ENCODE peak calls at places on chromosomes 1 and 21, in ten cellular contexts. Y is body of pancreas; Q is heart left ventricle; G is lower lobe of right lung; I is stomach; P is adrenal gland; J is SK-N-SH; D is dorsolateral prefrontal cortex; T is CD8-positive, alpha-beta T cell; O is AG09319. S is an unnamed sample.

GRCh38 chr21:36909901-36910561 is 56.4 kb downstream of the HLCS start:
- DNase-seq in Y (no peak), Q (no peak), G (no peak), I (no peak), P (no peak), J (no peak), D (no peak), T (no peak), O (peak), S (no peak)

GRCh38 chr1:185139231-185139630 is 17.5 kb downstream of the TRMT1L start:
- DNase-seq in Y (no peak), Q (no peak), G (no peak), I (no peak), P (no peak), J (no peak), D (no peak), T (no peak), O (no peak), S (no peak)

GRCh38 chr21:42861311-42862122 is 17.8 kb downstream of the WDR4 start:
- DNase-seq in Y (no peak), Q (no peak), G (no peak), I (no peak), P (no peak), J (peak), D (no peak), T (no peak), O (no peak), S (no peak)

GRCh38 chr1:38690790-38691189 is 168.8 kb downstream of the RRAGC start:
- DNase-seq in Y (no peak), Q (no peak), G (no peak), I (no peak), P (no peak), J (no peak), D (no peak), T (no peak), O (no peak), S (no peak)

GRCh38 chr1:31568895-31569655 is 7.2 kb upstream of the TINAGL1 start:
- DNase-seq in Y (peak), Q (no peak), G (peak), I (peak), P (peak), J (no peak), D (no peak), T (no peak), O (no peak), S (no peak)

GRCh38 chr1:15948091-15948591 is 27.8 kb downstream of the ZBTB17 start:
- DNase-seq in Y (no peak), Q (no peak), G (no peak), I (no peak), P (peak), J (no peak), D (peak), T (no peak), O (no peak), S (no peak)

GRCh38 chr1:235888119-235888643 is 21.5 kb upstream of the LYST start:
- DNase-seq in Y (no peak), Q (no peak), G (no peak), I (no peak), P (no peak), J (no peak), D (no peak), T (no peak), O (no peak), S (no peak)

GRCh38 chr1:233281711-233282581 is 13.6 kb downstream of the PCNX2 start:
- DNase-seq in Y (no peak), Q (no peak), G (no peak), I (no peak), P (no peak), J (no peak), D (no peak), T (peak), O (no peak), S (no peak)

GRCh38 chr1:28521502-28522164 is 15.8 kb downstream of the RCC1 start:
- DNase-seq in Y (no peak), Q (no peak), G (no peak), I (no peak), P (no peak), J (no peak), D (no peak), T (no peak), O (no peak), S (no peak)

GRCh38 chr1:180778782-180779398 is 133.8 kb upstream of the KIAA1614 start:
- DNase-seq in Y (peak), Q (no peak), G (no peak), I (no peak), P (no peak), J (peak), D (no peak), T (no peak), O (no peak), S (no peak)

GRCh38 chr1:203404546-203404945 is 53.6 kb upstream of the FMOD start:
- DNase-seq in Y (no peak), Q (no peak), G (no peak), I (no peak), P (no peak), J (no peak), D (no peak), T (no peak), O (no peak), S (no peak)

GRCh38 chr1:117826551-117827078 is 102.8 kb downstream of the GDAP2 start:
- DNase-seq in Y (peak), Q (no peak), G (no peak), I (no peak), P (peak), J (peak), D (no peak), T (no peak), O (no peak), S (no peak)

GRCh38 chr1:203063287-203063686 is 22.5 kb downstream of the MYOG start:
- DNase-seq in Y (no peak), Q (no peak), G (no peak), I (no peak), P (no peak), J (peak), D (no peak), T (no peak), O (no peak), S (no peak)

GRCh38 chr1:108080448-108080847 is 115.5 kb upstream of the VAV3 start:
- DNase-seq in Y (no peak), Q (no peak), G (no peak), I (no peak), P (no peak), J (no peak), D (no peak), T (peak), O (no peak), S (no peak)

GRCh38 chr1:14761754-14762153 is 163.3 kb downstream of the KAZN start:
- DNase-seq in Y (no peak), Q (no peak), G (no peak), I (no peak), P (no peak), J (no peak), D (no peak), T (no peak), O (no peak), S (no peak)

GRCh38 chr1:923991-924618 is 382 bp downstream of the SAMD11 start:
- DNase-seq in Y (no peak), Q (no peak), G (no peak), I (no peak), P (no peak), J (peak), D (no peak), T (no peak), O (no peak), S (no peak)

GRCh38 chr1:15152318-15153183 is 996 bp upstream of the TMEM51 start:
- DNase-seq in Y (peak), Q (peak), G (peak), I (peak), P (peak), J (peak), D (peak), T (no peak), O (peak), S (peak)

GRCh38 chr1:153572569-153573015 is 6.9 kb upstream of the S100A2 start:
- DNase-seq in Y (peak), Q (peak), G (peak), I (peak), P (peak), J (peak), D (peak), T (peak), O (peak), S (no peak)

GRCh38 chr1:192879416-192879815 is 70.6 kb downstream of the RGS2 start:
- DNase-seq in Y (no peak), Q (no peak), G (no peak), I (no peak), P (peak), J (no peak), D (no peak), T (no peak), O (no peak), S (no peak)

GRCh38 chr1:171251741-171252300 is 3.5 kb downstream of the FMO1 start:
- DNase-seq in Y (peak), Q (no peak), G (no peak), I (no peak), P (peak), J (peak), D (no peak), T (no peak), O (no peak), S (peak)

GRCh38 chr1:163174524-163175437 is 27.9 kb downstream of the RGS5 start:
- DNase-seq in Y (peak), Q (peak), G (peak), I (peak), P (peak), J (peak), D (peak), T (no peak), O (no peak), S (peak)

GRCh38 chr21:45163413-45164123 is 89.2 kb downstream of the ADARB1 start:
- DNase-seq in Y (no peak), Q (peak), G (no peak), I (no peak), P (no peak), J (no peak), D (no peak), T (no peak), O (no peak), S (no peak)

GRCh38 chr1:183804916-183805734 is at the start of gene RGL1:
- DNase-seq in Y (peak), Q (peak), G (peak), I (peak), P (peak), J (peak), D (peak), T (no peak), O (no peak), S (peak)

GRCh38 chr21:31476551-31477120 is 132.6 kb upstream of the TIAM1 start:
- DNase-seq in Y (no peak), Q (no peak), G (no peak), I (no peak), P (no peak), J (no peak), D (no peak), T (no peak), O (no peak), S (no peak)
- TF ChIP-seq CTCF in Y (peak), Q (no peak), G (no peak), I (no peak), P (no peak), J (no peak), D (peak), T (no peak), O (no peak), S (no peak)

GRCh38 chr1:196423612-196424011 is 184.6 kb downstream of the KCNT2 start:
- DNase-seq in Y (no peak), Q (no peak), G (no peak), I (no peak), P (no peak), J (no peak), D (no peak), T (no peak), O (peak), S (no peak)

GRCh38 chr1:196425513-196425912 is 182.7 kb downstream of the KCNT2 start:
- DNase-seq in Y (no peak), Q (no peak), G (no peak), I (no peak), P (no peak), J (no peak), D (no peak), T (no peak), O (no peak), S (no peak)
- TF ChIP-seq CTCF in Y (no peak), Q (no peak), G (no peak), I (no peak), P (no peak), J (no peak), D (no peak), T (no peak), O (no peak), S (no peak)

DNA sequence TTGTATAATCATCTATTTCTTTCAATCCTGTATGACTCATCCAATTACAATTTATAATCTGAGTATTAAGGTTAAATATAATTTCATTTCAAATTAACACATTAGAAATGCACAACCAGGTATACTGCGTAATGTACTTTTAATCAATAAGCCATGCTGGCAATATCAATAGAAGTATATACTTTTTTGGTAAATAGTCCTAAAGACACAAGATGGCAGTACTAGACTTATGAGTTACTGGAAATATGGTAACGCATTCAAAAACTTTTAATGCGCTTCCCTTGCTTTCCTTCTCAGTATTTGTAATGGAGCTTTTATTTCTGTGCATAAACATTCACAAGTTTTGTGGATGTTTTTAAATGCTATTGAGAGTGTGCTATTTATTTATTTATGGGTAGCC is 1162.0 kb upstream of the TMPRSS15 start:
- DNase-seq in Y (no peak), Q (no peak), G (no peak), I (no peak), P (no peak), J (no peak), D (no peak), T (no peak), O (no peak), S (no peak)
- TF ChIP-seq CTCF in Y (peak), Q (no peak), G (no peak), I (no peak), P (no peak), J (no peak), D (no peak), T (no peak), O (no peak), S (no peak)

GRCh38 chr1:159962176-159962575 is 8.1 kb upstream of the SLAMF9 start:
- DNase-seq in Y (no peak), Q (no peak), G (no peak), I (no peak), P (no peak), J (no peak), D (no peak), T (no peak), O (no peak), S (no peak)
- TF ChIP-seq CTCF in Y (no peak), Q (no peak), G (no peak), I (no peak), P (no peak), J (no peak), D (no peak), T (no peak), O (no peak), S (no peak)

GRCh38 chr21:32921632-32922230 is 104.0 kb upstream of the OLIG2 start:
- DNase-seq in Y (peak), Q (no peak), G (peak), I (peak), P (no peak), J (no peak), D (peak), T (peak), O (no peak), S (no peak)
- TF ChIP-seq CTCF in Y (no peak), Q (no peak), G (peak), I (no peak), P (no peak), J (peak), D (peak), T (peak), O (peak), S (peak)

DNA sequence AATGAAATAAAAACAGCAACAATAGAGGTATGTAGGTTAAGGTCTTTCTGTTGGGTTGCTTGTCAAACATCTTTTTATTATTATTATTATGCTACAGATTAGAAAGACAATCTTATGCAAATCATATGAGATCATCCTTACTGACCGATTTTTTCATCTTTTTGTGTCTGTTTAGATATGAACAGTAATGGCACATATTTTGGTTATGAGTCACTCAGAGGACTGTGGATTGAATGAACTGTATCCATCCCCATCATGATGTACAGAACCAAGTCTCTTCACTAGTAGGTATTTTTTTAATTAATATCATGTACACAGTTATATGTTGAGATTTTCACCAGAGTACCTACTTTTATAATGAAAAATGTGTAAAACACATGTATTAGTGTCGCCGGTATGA is 159.1 kb downstream of the CHRM3 start:
- DNase-seq in Y (no peak), Q (no peak), G (no peak), I (no peak), P (no peak), J (no peak), D (no peak), T (no peak), O (no peak), S (no peak)
- TF ChIP-seq CTCF in Y (no peak), Q (no peak), G (no peak), I (no peak), P (no peak), J (no peak), D (no peak), T (no peak), O (no peak), S (no peak)

GRCh38 chr1:168752171-168752570 is 23.2 kb upstream of the DPT start:
- DNase-seq in Y (no peak), Q (no peak), G (no peak), I (no peak), P (no peak), J (no peak), D (no peak), T (no peak), O (no peak), S (no peak)
- TF ChIP-seq CTCF in Y (no peak), Q (no peak), G (no peak), I (no peak), P (no peak), J (no peak), D (no peak), T (no peak), O (no peak), S (no peak)